ENCODE peak calls at places on chromosomes 4 and X, in four cellular contexts. Q, T, V and K are unnamed samples.

GRCh38 chr4:88012652-88013051 is 5.2 kb downstream of the PKD2 start:
- DNase-seq in Q (no peak), T (no peak), V (no peak), K (no peak)

GRCh38 chr4:153467154-153467896 is 1.2 kb downstream of the TMEM131L start:
- DNase-seq in Q (peak; percentile 45), T (peak; percentile 45), V (peak; percentile 39), K (peak; percentile 39)

GRCh38 chr4:39062094-39062493 is at the start of gene KLHL5:
- DNase-seq in Q (no peak), T (no peak), V (no peak), K (no peak)

GRCh38 chr4:17771284-17771908 is 10.0 kb downstream of the FAM184B start:
- DNase-seq in Q (no peak), T (no peak), V (no peak), K (no peak)

GRCh38 chr4:15930314-15930713 is 8.2 kb downstream of the FGFBP1 start:
- DNase-seq in Q (no peak), T (no peak), V (no peak), K (no peak)

GRCh38 chr4:142036795-142037583 is 400.6 kb downstream of the IL15 start:
- DNase-seq in Q (no peak), T (no peak), V (peak; percentile 19), K (no peak)

GRCh38 chr4:25966171-25966570 is 52.2 kb downstream of the SMIM20 start:
- DNase-seq in Q (no peak), T (no peak), V (no peak), K (no peak)

GRCh38 chrX:6440647-6441046 is 94.3 kb downstream of the VCX3A start:
- DNase-seq in Q (no peak), T (no peak), V (no peak), K (no peak)

GRCh38 chr4:3302164-3302785 is 9.5 kb downstream of the RGS12 start:
- DNase-seq in Q (no peak), T (peak; percentile 98), V (no peak), K (peak; percentile 76)

GRCh38 chrX:102042706-102043325 is 82.7 kb upstream of the TCEAL2 start:
- DNase-seq in Q (no peak), T (no peak), V (no peak), K (no peak)

GRCh38 chr4:25440478-25441030 is 63.5 kb downstream of the ANAPC4 start:
- DNase-seq in Q (peak; percentile 48), T (no peak), V (no peak), K (no peak)

GRCh38 chrX:124093222-124093621 is 131.7 kb downstream of the STAG2 start:
- DNase-seq in Q (no peak), T (no peak), V (no peak), K (no peak)

DNA sequence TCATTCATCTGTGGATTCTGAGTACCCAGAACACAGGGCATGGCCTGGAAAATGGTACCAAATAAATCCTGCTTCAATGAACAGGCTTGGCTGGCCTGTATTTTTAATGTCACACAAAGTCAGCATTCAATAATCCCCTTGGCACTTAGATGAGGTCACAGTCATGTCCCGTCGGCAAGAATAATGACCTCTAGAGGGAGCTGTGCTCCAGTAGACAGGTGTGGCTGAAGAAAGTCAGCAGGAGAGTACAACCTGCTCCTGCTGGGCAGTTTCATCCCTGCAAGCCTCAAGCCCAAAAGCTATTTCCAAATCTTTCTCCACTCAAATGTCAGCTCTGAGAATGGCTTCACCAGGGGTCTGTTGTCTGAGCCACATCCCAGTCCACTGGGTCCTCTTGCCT is 404.0 kb upstream of the F9 start:
- DNase-seq in Q (no peak), T (no peak), V (no peak), K (no peak)
- TF ChIP-seq CTCF in Q (no peak), T (no peak), V (no peak), K (no peak)

GRCh38 chr4:132269303-132269990 is 879.6 kb upstream of the PCDH10 start:
- DNase-seq in Q (no peak), T (no peak), V (no peak), K (no peak)

GRCh38 chr4:132266374-132266773 is 882.7 kb upstream of the PCDH10 start:
- DNase-seq in Q (no peak), T (no peak), V (no peak), K (no peak)
- H3K27ac ChIP-seq in Q (no peak overlapping the region), T (no peak overlapping the region), V (no peak overlapping the region), K (no peak overlapping the region)

GRCh38 chrX:45445745-45446412 is 245.2 kb upstream of the DIPK2B start:
- DNase-seq in Q (no peak), T (no peak), V (peak; percentile 49), K (no peak)

GRCh38 chrX:45449982-45450381 is 249.3 kb upstream of the DIPK2B start:
- DNase-seq in Q (no peak), T (no peak), V (peak; percentile 36), K (no peak)

GRCh38 chrX:45447995-45448394 is 247.3 kb upstream of the DIPK2B start:
- DNase-seq in Q (no peak), T (no peak), V (no peak), K (no peak)
- TF ChIP-seq CTCF in Q (no peak), T (no peak), V (no peak), K (no peak)

GRCh38 chr4:184400375-184400870 is 73.9 kb downstream of the IRF2 start:
- DNase-seq in Q (no peak), T (no peak), V (no peak), K (no peak)

GRCh38 chr4:184402740-184403383 is 71.5 kb downstream of the IRF2 start:
- DNase-seq in Q (no peak), T (no peak), V (no peak), K (no peak)

GRCh38 chr4:184402239-184402638 is 72.1 kb downstream of the IRF2 start:
- DNase-seq in Q (no peak), T (no peak), V (no peak), K (no peak)

GRCh38 chr4:184400891-184401290 is 73.5 kb downstream of the IRF2 start:
- DNase-seq in Q (no peak), T (no peak), V (no peak), K (no peak)

GRCh38 chr4:184401397-184402171 is 72.8 kb downstream of the IRF2 start:
- DNase-seq in Q (no peak), T (no peak), V (no peak), K (no peak)
- H3K27ac ChIP-seq in Q (no peak overlapping the region), T (no peak overlapping the region), V (no peak overlapping the region), K (no peak overlapping the region)

DNA sequence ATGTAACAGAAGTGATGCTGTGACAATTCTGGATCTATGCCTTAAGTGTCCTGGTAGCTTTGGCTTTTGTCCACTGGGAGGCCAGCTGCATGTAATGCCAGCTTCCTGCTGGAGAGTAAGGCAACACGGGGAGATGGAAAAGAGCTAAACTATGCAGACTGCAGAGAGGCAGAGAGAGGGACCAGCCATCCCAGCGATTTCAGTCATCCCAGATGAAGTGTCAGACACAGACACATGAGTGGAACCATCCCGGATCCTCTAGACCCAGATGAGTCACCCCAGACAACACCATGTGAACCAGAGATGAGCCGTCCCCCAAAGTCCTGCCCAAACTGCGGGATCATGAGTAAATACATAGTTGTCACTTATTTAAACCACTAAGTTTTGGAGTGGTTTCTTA is 14.6 kb downstream of the SRPX start:
- DNase-seq in Q (no peak), T (no peak), V (no peak), K (no peak)
- TF ChIP-seq CTCF in Q (no peak), T (no peak), V (no peak), K (no peak)

GRCh38 chrX:53685711-53686110 is 808 bp downstream of the HUWE1 start:
- DNase-seq in Q (no peak), T (no peak), V (no peak), K (no peak)

GRCh38 chrX:53683556-53684414 is 2.7 kb downstream of the HUWE1 start:
- DNase-seq in Q (peak; percentile 92), T (peak; percentile 95), V (peak; percentile 96), K (peak; percentile 94)

GRCh38 chrX:53684415-53685192 is 1.9 kb downstream of the HUWE1 start:
- DNase-seq in Q (no peak), T (no peak), V (no peak), K (no peak)

GRCh38 chrX:53688300-53688699 is 1.8 kb upstream of the HUWE1 start:
- DNase-seq in Q (no peak), T (no peak), V (no peak), K (no peak)

GRCh38 chrX:53686151-53686885 is at the start of gene HUWE1:
- DNase-seq in Q (peak; percentile 82), T (peak; percentile 83), V (no peak), K (peak; percentile 82)
- H3K27ac ChIP-seq in Q (peak within 1 kb of the TSS; percentile 85), T (peak within 1 kb of the TSS; percentile 58), V (peak within 1 kb of the TSS; percentile 93), K (peak within 1 kb of the TSS; percentile 78)

GRCh38 chrX:96183843-96184242 is 500.8 kb upstream of the DIAPH2 start:
- DNase-seq in Q (no peak), T (no peak), V (no peak), K (no peak)
- TF ChIP-seq CTCF in Q (peak; percentile 21), T (no peak), V (no peak), K (no peak)

DNA sequence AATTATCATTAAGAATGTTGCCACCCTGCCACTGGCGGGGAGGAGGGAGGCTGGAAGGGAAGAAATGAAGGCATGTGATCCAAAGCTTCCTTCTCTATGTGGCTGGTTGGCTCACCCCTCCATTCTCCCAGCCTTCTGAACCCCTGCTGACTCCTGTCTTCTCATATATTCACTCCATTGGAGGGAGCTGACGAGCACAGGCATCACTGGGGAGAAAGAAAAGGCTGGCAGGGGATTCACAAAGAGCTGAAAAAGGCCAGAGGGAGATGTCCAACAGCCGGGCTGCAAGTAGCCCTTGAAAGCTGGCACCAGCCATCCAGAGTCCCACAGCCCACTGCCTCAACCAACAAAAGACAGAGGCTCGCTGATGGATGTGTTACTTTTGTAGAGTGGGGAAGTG is 495.5 kb downstream of the BCOR start:
- DNase-seq in Q (no peak), T (no peak), V (no peak), K (no peak)
- H3K27ac ChIP-seq in Q (no peak overlapping the region), T (no peak overlapping the region), V (no peak overlapping the region), K (no peak overlapping the region)

GRCh38 chr4:40980318-40980883 is 230.6 kb downstream of the NSUN7 start:
- DNase-seq in Q (no peak), T (no peak), V (no peak), K (no peak)
- TF ChIP-seq CTCF in Q (no peak), T (no peak), V (peak; percentile 62), K (no peak)